ENCODE peak calls at places on chromosomes 5 and 9, in ten cellular contexts. J, R, N, H, B, W, Z, C, U and V are unnamed samples. For H3K4me1, the result is how much of the 10 kb centered on the place peaks cover.

GRCh38 chr9:76658510-76659231 is 105.6 kb upstream of the PCA3 start:
- DNase-seq in J (no peak), R (no peak), N (no peak), H (peak), B (peak), W (no peak), Z (no peak), C (peak), U (peak), V (no peak)

GRCh38 chr5:36744678-36745659 is 131.6 kb upstream of the NIPBL start:
- DNase-seq in J (peak), R (peak), N (peak), H (peak), B (peak), W (peak), Z (no peak), C (peak), U (peak), V (peak)

GRCh38 chr5:181120761-181121160 is 10.2 kb downstream of the OR2V1 start:
- DNase-seq in J (no peak), R (no peak), N (peak), H (no peak), B (no peak), W (no peak), Z (no peak), C (no peak), U (no peak), V (no peak)

GRCh38 chr5:61386062-61386800 is 54.2 kb downstream of the ZSWIM6 start:
- DNase-seq in J (no peak), R (no peak), N (no peak), H (no peak), B (no peak), W (no peak), Z (no peak), C (no peak), U (no peak), V (no peak)

GRCh38 chr5:80816590-80816989 is 143.6 kb upstream of the RASGRF2 start:
- DNase-seq in J (no peak), R (no peak), N (no peak), H (no peak), B (no peak), W (no peak), Z (no peak), C (no peak), U (no peak), V (no peak)

GRCh38 chr9:105447386-105447813 is 434 bp upstream of the FSD1L start:
- DNase-seq in J (peak), R (no peak), N (no peak), H (no peak), B (no peak), W (no peak), Z (no peak), C (no peak), U (no peak), V (no peak)

GRCh38 chr9:114176601-114177295 is 21.4 kb downstream of the COL27A1 start:
- DNase-seq in J (no peak), R (peak), N (no peak), H (no peak), B (no peak), W (no peak), Z (no peak), C (no peak), U (no peak), V (no peak)

GRCh38 chr9:108478431-108478837 is 377.4 kb downstream of the ACTL7B start:
- DNase-seq in J (no peak), R (peak), N (peak), H (peak), B (no peak), W (peak), Z (no peak), C (peak), U (no peak), V (no peak)

GRCh38 chr5:68267044-68267443 is 51.5 kb downstream of the PIK3R1 start:
- DNase-seq in J (no peak), R (no peak), N (no peak), H (no peak), B (no peak), W (no peak), Z (no peak), C (no peak), U (no peak), V (no peak)

GRCh38 chr5:68270576-68270975 is 55.0 kb downstream of the PIK3R1 start:
- DNase-seq in J (no peak), R (no peak), N (no peak), H (no peak), B (no peak), W (no peak), Z (no peak), C (no peak), U (no peak), V (no peak)

GRCh38 chr5:68269820-68270219 is 54.3 kb downstream of the PIK3R1 start:
- DNase-seq in J (no peak), R (no peak), N (no peak), H (peak), B (no peak), W (no peak), Z (no peak), C (no peak), U (no peak), V (no peak)

GRCh38 chr5:68266457-68266856 is 50.9 kb downstream of the PIK3R1 start:
- DNase-seq in J (no peak), R (no peak), N (no peak), H (no peak), B (no peak), W (no peak), Z (no peak), C (no peak), U (no peak), V (no peak)

GRCh38 chr5:68268363-68269130 is 53.0 kb downstream of the PIK3R1 start:
- DNase-seq in J (no peak), R (no peak), N (no peak), H (no peak), B (no peak), W (no peak), Z (no peak), C (no peak), U (no peak), V (no peak)
- H3K4me1 ChIP-seq in J (half or more), R (under half), N (half or more), H (under half), B (under half), W (half or more), Z (half or more), C (under half), U (half or more), V (half or more)

GRCh38 chr5:5398046-5398445 is 24.4 kb upstream of the ICE1 start:
- DNase-seq in J (no peak), R (no peak), N (no peak), H (no peak), B (no peak), W (no peak), Z (no peak), C (no peak), U (no peak), V (no peak)
- TF ChIP-seq CTCF in J (no peak), R (no peak), N (no peak), H (no peak), B (no peak), W (no peak), Z (no peak), C (no peak), U (no peak), V (no peak)

DNA sequence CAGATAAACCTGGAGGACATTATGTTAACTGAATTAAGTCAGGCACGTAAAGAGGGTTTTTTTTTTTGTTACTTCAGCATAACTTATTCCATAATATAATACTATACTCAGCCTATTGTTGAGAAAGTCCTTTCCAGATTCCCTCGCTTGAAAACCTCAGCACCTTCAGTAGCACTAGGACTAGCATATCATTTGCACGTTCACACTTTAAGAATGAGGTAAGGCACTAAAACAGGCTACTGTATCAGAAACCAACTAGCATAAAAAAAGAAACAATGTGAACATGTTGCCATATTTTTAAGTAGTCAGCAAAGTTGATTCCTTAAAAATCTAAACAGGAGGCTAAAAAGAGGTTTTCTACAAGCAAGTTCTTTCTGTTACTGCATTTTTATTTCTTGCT is 504.0 kb downstream of the PTPRD start:
- DNase-seq in J (peak), R (no peak), N (no peak), H (no peak), B (no peak), W (no peak), Z (no peak), C (no peak), U (no peak), V (no peak)
- H3K4me1 ChIP-seq in J (under half), R (under half), N (under half), H (under half), B (under half), W (under half), Z (under half), C (under half), U (under half), V (under half)

DNA sequence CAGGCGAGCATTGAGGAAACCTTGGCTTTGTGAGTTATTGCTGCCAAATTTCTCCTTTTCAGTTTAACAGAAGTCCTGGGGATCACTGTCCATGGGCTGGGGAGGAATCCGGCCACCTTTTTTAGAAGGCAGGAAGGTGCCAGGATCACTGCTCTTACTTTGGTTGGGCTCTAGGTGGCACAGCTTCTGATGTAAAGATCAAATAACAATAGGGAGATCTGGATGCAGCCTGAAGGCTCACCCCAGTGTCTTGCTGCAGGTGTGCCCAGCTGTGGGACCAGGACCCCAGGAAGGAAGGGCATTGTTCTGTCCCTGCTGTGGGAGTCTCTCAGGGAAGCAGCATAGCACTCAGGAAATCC is 69.5 kb downstream of the DAB2IP start:
- DNase-seq in J (no peak), R (no peak), N (no peak), H (no peak), B (no peak), W (no peak), Z (no peak), C (no peak), U (no peak), V (no peak)
- TF ChIP-seq CTCF in J (no peak), R (peak), N (no peak), H (peak), B (no peak), W (no peak), Z (no peak), C (peak), U (no peak), V (no peak)

GRCh38 chr9:71752928-71753327 is 15.4 kb downstream of the CEMIP2 start:
- DNase-seq in J (no peak), R (no peak), N (no peak), H (no peak), B (no peak), W (no peak), Z (no peak), C (no peak), U (no peak), V (no peak)

GRCh38 chr9:71754151-71754550 is 14.2 kb downstream of the CEMIP2 start:
- DNase-seq in J (no peak), R (no peak), N (no peak), H (no peak), B (no peak), W (no peak), Z (no peak), C (no peak), U (no peak), V (no peak)

GRCh38 chr9:71756753-71757152 is 11.6 kb downstream of the CEMIP2 start:
- DNase-seq in J (no peak), R (no peak), N (no peak), H (no peak), B (no peak), W (no peak), Z (no peak), C (no peak), U (no peak), V (no peak)

GRCh38 chr9:71755869-71756268 is 12.4 kb downstream of the CEMIP2 start:
- DNase-seq in J (no peak), R (no peak), N (no peak), H (no peak), B (no peak), W (no peak), Z (no peak), C (no peak), U (no peak), V (no peak)

GRCh38 chr9:71755230-71755629 is 13.1 kb downstream of the CEMIP2 start:
- DNase-seq in J (no peak), R (peak), N (no peak), H (no peak), B (no peak), W (no peak), Z (no peak), C (no peak), U (no peak), V (no peak)
- H3K4me1 ChIP-seq in J (under half), R (under half), N (under half), H (under half), B (under half), W (half or more), Z (under half), C (under half), U (under half), V (under half)